ENCODE peak calls at places on chromosomes 12 and 14, in six cellular contexts. A, G, Z, N, V and U are unnamed samples.

GRCh38 chr14:30559638-30560071 is 697 bp downstream of the G2E3 start:
- DNase-seq in V (peak; percentile 53), G (no peak), Z (peak; percentile 19), N (no peak), A (no peak), U (no peak)

GRCh38 chr12:14514154-14514842 is 53.4 kb downstream of the PLBD1 start:
- DNase-seq in N (peak; percentile 92), A (no peak), Z (peak; percentile 84), V (no peak), G (no peak), U (no peak)

GRCh38 chr14:61152851-61153364 is 128.2 kb downstream of the TMEM30B start:
- DNase-seq in N (no peak), Z (no peak), A (no peak), G (no peak), V (no peak), U (no peak)

GRCh38 chr12:39138268-39138667 is 232.9 kb upstream of the CPNE8 start:
- DNase-seq in Z (no peak), N (no peak), A (no peak), G (no peak), V (no peak), U (no peak)

GRCh38 chr12:113472191-113473190 is 820 bp upstream of the LHX5 start:
- DNase-seq in V (no peak), G (no peak), N (no peak), A (no peak), Z (no peak), U (peak; percentile 39)

GRCh38 chr14:105076805-105077648 is 11.8 kb upstream of the GPR132 start:
- DNase-seq in V (no peak), N (no peak), A (no peak), G (no peak), Z (no peak), U (peak; percentile 33)

GRCh38 chr14:56216631-56217379 is 98.6 kb downstream of the PELI2 start:
- DNase-seq in Z (peak; percentile 69), V (peak; percentile 50), A (no peak), N (no peak), G (peak; percentile 80), U (no peak)

GRCh38 chr12:49706351-49707126 is 666 bp downstream of the FMNL3 start:
- DNase-seq in A (peak; percentile 79), V (peak; percentile 64), N (peak; percentile 50), Z (peak; percentile 21), G (peak; percentile 62), U (no peak)

GRCh38 chr12:117718141-117718540 is 250.6 kb downstream of the KSR2 start:
- DNase-seq in N (no peak), Z (no peak), A (no peak), V (no peak), G (no peak), U (no peak)

DNA sequence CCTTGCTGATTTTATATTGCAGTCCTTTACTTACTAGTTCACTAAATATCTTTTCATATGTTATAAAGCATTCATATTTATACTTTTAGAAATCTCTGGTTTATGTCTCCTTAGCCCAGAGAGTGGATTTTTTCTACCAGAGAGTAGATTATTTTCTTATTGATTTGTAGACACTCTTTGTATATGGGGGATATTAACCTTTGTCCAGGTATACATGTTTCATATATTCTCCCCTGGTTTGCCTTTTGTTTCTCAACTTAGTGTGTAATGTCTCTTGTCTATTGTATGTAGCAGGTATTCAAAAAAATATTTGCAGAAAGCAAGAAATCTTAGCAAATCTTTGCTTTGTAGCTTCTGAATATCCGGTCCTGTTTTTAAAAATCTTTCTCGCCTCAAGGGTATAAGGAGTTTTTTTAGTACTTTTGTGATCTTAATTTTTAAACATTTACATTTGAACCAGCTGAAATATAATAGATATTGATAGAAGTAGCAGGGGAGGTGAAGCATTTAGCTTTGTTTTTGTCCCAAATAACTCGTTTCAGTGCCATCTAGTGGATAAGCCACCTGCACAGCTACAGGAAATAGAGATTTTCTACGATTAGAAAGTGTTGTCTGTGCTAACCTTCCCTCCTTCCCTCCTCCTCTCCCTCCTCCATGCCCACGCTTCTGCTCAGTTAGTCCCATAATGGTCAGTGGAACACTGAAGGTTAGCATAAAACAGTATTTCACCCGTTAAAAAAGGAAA is 97.0 kb downstream of the PHETA1 start:
- DNase-seq in G (no peak), N (no peak), V (no peak), A (no peak), Z (no peak), U (no peak)
- TF ChIP-seq CTCF in G (no peak), N (no peak), V (peak; percentile 27), A (no peak), Z (no peak), U (peak; percentile 34)

GRCh38 chr12:105946541-105946940 is 192.2 kb downstream of the NUAK1 start:
- DNase-seq in N (no peak), Z (no peak), A (no peak), V (no peak), G (no peak), U (no peak)
- TF ChIP-seq CTCF in N (no peak), Z (no peak), A (no peak), V (no peak), G (no peak), U (no peak)

GRCh38 chr12:1660304-1661187 is 30.3 kb upstream of the ADIPOR2 start:
- DNase-seq in Z (peak; percentile 85), G (peak; percentile 85), A (peak; percentile 76), V (peak; percentile 33), N (peak; percentile 46), U (no peak)

GRCh38 chr12:1661553-1662335 is 29.1 kb upstream of the ADIPOR2 start:
- DNase-seq in Z (peak; percentile 93), G (peak; percentile 93), A (peak; percentile 97), V (peak; percentile 90), N (peak; percentile 88), U (peak; percentile 95)

GRCh38 chr12:1665366-1665765 is 25.5 kb upstream of the ADIPOR2 start:
- DNase-seq in V (no peak), N (no peak), Z (no peak), G (no peak), A (no peak), U (no peak)

GRCh38 chr12:1663440-1664132 is 27.3 kb upstream of the ADIPOR2 start:
- DNase-seq in Z (no peak), G (no peak), V (no peak), A (peak; percentile 49), N (no peak), U (no peak)

GRCh38 chr12:1662761-1663439 is 28.0 kb upstream of the ADIPOR2 start:
- DNase-seq in G (peak; percentile 74), N (no peak), Z (peak; percentile 88), A (peak; percentile 70), V (no peak), U (no peak)
- TF ChIP-seq CTCF in G (peak; percentile 12), N (no peak), Z (peak; percentile 62), A (no peak), V (no peak), U (peak; percentile 42)

GRCh38 chr14:77133718-77134338 is 7.8 kb downstream of the ZDHHC22 start:
- DNase-seq in V (peak; percentile 61), G (peak; percentile 73), N (peak; percentile 84), A (peak; percentile 59), Z (peak; percentile 76), U (no peak)

GRCh38 chr14:77128414-77128891 is 13.1 kb downstream of the ZDHHC22 start:
- DNase-seq in Z (no peak), G (no peak), V (no peak), A (no peak), N (no peak), U (no peak)

GRCh38 chr14:77131871-77132486 is 9.6 kb downstream of the ZDHHC22 start:
- DNase-seq in G (no peak), V (no peak), Z (no peak), N (no peak), A (no peak), U (no peak)

GRCh38 chr14:77131206-77131605 is 10.4 kb downstream of the ZDHHC22 start:
- DNase-seq in G (no peak), N (no peak), Z (no peak), V (no peak), A (no peak), U (no peak)

DNA sequence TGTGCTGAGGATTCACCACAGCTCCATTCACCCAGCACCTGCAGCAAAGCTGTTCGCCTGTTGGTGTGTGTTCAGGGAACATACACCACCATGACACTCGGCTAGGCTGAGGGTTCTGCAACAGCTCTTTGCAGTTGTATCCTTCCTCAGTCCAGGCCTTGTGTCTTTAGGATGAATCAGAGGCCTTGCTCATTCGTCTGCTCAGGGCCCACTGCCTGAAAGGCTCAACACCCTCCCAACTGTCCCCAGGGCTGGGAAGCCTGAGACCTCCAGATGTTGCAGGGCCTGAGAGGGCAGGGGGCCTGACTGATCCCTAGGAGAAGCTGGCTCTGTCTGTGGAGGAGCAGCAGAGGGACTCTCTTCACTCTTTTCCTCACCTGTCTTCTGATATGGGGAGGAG is 11.2 kb downstream of the ZDHHC22 start:
- DNase-seq in A (no peak), Z (no peak), G (no peak), V (no peak), N (no peak), U (no peak)
- TF ChIP-seq CTCF in A (no peak), Z (no peak), G (no peak), V (no peak), N (no peak), U (no peak)

GRCh38 chr12:93957870-93958269 is 190.5 kb upstream of the PLXNC1 start:
- DNase-seq in N (no peak), V (no peak), A (no peak), Z (no peak), G (no peak), U (no peak)
- TF ChIP-seq CTCF in N (no peak), V (no peak), A (no peak), Z (no peak), G (no peak), U (no peak)

DNA sequence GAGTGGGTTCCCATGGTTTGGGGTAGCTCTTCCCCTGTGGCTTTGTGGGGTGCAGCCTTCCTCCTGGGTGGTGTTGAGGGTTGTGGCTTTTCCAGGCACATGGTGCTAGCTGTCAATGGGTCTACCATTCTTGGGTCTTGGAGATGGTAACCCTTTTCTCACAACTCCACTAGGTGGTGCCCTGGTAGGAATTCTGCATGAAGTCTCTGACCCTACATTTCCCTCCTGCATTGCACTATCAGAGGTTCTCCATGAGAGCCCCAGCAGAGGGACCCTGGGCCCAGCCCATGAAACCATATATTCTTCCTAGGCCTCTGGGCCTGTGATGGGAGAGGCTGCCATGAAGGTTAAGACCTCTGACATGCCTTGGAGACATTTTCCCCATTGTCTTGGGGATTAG is 1093.3 kb downstream of the SLC16A7 start:
- DNase-seq in Z (no peak), V (no peak), A (no peak), G (no peak), N (peak; percentile 12), U (no peak)
- TF ChIP-seq CTCF in Z (no peak), V (no peak), A (no peak), G (no peak), N (no peak), U (no peak)

GRCh38 chr14:65057704-65058103 is 44.6 kb downstream of the MAX start:
- DNase-seq in A (no peak), V (no peak), N (no peak), Z (no peak), G (no peak), U (no peak)
- TF ChIP-seq CTCF in A (no peak), V (no peak), N (no peak), Z (no peak), G (no peak), U (no peak)

DNA sequence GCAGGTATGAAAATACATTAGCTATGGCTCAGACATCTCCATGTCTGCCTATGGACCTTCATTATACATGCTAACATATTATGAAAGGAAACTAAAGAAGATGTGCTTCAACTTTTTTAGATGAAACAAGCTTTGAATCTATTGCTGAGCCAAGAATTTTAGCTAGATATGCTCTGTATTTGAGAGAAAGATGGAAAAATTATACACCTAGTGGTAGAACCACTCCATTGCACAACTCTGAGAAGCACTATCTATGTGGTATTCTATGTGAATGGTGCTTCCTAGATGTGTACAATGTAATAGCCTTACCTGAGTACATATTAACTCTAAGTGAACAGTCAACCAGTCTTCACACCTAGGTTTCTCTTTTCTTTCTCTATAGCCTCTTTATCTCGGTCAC is 17.3 kb downstream of the EPYC start:
- DNase-seq in N (no peak), V (no peak), G (no peak), Z (no peak), A (no peak), U (no peak)
- TF ChIP-seq CTCF in N (peak; percentile 1), V (no peak), G (no peak), Z (no peak), A (no peak), U (peak; percentile 9)